ENCODE peak calls at places on chromosomes 16 and 17, in ten cellular contexts. X, H, K, I, F, M, D, Z, G and Q are unnamed samples.

GRCh38 chr17:9576521-9577401 is at the start of gene CFAP52:
- DNase-seq in F (peak; percentile 70), M (peak; percentile 95), K (peak; percentile 92), Z (peak; percentile 72), D (peak; percentile 94), X (peak; percentile 69), G (peak; percentile 72), I (peak; percentile 33), H (peak; percentile 75), Q (no peak)

GRCh38 chr16:1559446-1559975 is 26.0 kb downstream of the TMEM204 start:
- DNase-seq in F (no peak), M (no peak), D (no peak), X (peak; percentile 8), I (no peak), K (no peak), G (no peak), H (no peak), Z (no peak), Q (no peak)

GRCh38 chr17:43042025-43042424 is 17.0 kb downstream of the RND2 start:
- DNase-seq in I (no peak), M (no peak), G (no peak), K (peak; percentile 34), F (peak; percentile 24), Z (peak; percentile 17), D (no peak), H (no peak), X (no peak), Q (no peak)

GRCh38 chr17:32491371-32492280 is 4.8 kb downstream of the CDK5R1 start:
- DNase-seq in F (no peak), X (no peak), K (no peak), H (no peak), I (no peak), D (no peak), G (no peak), Z (no peak), M (no peak), Q (no peak)

GRCh38 chr16:376817-377418 is 4.9 kb downstream of the PGAP6 start:
- DNase-seq in K (no peak), I (no peak), H (no peak), Z (no peak), F (no peak), D (no peak), M (no peak), G (no peak), X (no peak), Q (no peak)

GRCh38 chr17:29972277-29972676 is 30.8 kb downstream of the EFCAB5 start:
- DNase-seq in F (no peak), H (no peak), D (no peak), M (no peak), X (no peak), Z (no peak), G (no peak), K (no peak), I (no peak), Q (no peak)

GRCh38 chr16:2092866-2093265 is 42.8 kb downstream of the PKD1 start:
- DNase-seq in I (no peak), H (no peak), X (no peak), K (no peak), D (no peak), G (no peak), F (no peak), M (no peak), Z (no peak), Q (no peak)

GRCh38 chr17:8376302-8377067 is at the start of gene KRABD2:
- DNase-seq in K (peak; percentile 95), I (peak; percentile 87), M (peak; percentile 99), H (peak; percentile 79), D (peak; percentile 80), Z (peak; percentile 83), X (peak; percentile 95), F (peak; percentile 79), G (peak; percentile 91), Q (no peak)

GRCh38 chr16:89312194-89312593 is 94.7 kb downstream of the ZNF778 start:
- DNase-seq in G (no peak), I (no peak), K (no peak), D (no peak), H (no peak), F (no peak), Z (no peak), M (no peak), X (no peak), Q (no peak)

GRCh38 chr17:80471922-80472321 is 4.5 kb downstream of the NPTX1 start:
- DNase-seq in M (no peak), K (no peak), F (no peak), Z (no peak), D (no peak), H (no peak), X (no peak), G (no peak), I (no peak), Q (no peak)

GRCh38 chr16:68732068-68732680 is 4.9 kb upstream of the CDH1 start:
- DNase-seq in X (peak; percentile 10), D (peak; percentile 95), F (no peak), M (peak; percentile 82), Z (peak; percentile 36), I (peak; percentile 62), K (peak; percentile 30), G (no peak), H (no peak), Q (no peak)

DNA sequence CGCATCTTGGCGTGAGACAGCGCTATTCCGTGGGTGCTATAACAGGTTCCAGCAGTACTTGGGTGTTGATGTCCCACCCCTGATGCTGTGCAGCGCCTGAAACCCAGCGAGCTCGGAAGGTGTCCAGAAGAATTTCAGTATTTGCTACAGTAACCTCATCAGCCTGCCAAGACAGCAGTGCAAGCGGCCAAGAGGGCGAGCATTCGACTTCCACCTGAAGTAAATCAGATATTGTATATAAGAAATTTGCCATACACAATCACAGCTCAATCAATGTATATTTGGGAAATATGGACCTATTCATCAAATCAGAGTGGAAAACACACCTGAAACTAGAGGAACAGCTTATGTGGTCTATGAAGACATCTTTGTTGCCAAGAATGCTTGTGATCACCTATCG is 13.0 kb downstream of the APPBP2 start:
- DNase-seq in F (no peak), I (no peak), G (no peak), K (no peak), M (no peak), Z (no peak), D (no peak), X (no peak), H (no peak), Q (no peak)
- H3K9ac ChIP-seq in F (no peak overlapping the region), I (no peak overlapping the region), G (no peak overlapping the region), K (no peak overlapping the region), M (no peak overlapping the region), Z (no peak overlapping the region), D (no peak overlapping the region), X (no peak overlapping the region), H (no peak overlapping the region), Q (no peak overlapping the region)

DNA sequence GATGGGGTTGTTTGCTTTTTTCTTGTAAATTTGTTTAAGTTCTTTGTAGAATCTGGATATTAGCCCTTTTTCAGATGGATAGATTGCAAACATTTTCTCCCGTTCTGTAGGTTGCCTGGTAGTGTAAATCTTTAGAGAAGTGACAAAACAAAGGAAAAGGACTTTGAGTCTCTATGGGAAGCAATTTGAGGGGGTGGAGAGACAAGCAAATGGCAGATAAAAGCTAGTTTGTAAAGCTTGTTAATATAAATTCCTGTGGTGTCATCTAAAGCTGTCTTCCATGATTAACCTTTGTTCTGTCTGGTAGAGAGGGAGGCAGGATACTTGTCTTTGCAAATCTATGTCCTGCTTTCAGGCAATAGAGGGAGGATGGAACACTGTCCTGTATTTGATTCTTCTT is 40.6 kb upstream of the CACNG4 start:
- DNase-seq in D (no peak), G (no peak), K (no peak), M (no peak), Z (no peak), F (no peak), I (peak; percentile 85), H (no peak), X (no peak), Q (no peak)
- H3K4me2 ChIP-seq in D (no peak overlapping the region), G (no peak overlapping the region), K (no peak overlapping the region), M (no peak overlapping the region), Z (no peak overlapping the region), F (no peak overlapping the region), I (peak overlapping the region; percentile 15), H (no peak overlapping the region), X (no peak overlapping the region), Q (no peak overlapping the region)

GRCh38 chr16:57345666-57346204 is 12.8 kb upstream of the CCL22 start:
- DNase-seq in I (no peak), X (no peak), F (no peak), G (no peak), M (no peak), Z (no peak), D (no peak), H (no peak), K (no peak), Q (no peak)

GRCh38 chr16:57345021-57345420 is 13.6 kb upstream of the CCL22 start:
- DNase-seq in K (no peak), D (no peak), I (no peak), M (no peak), H (no peak), Z (no peak), X (no peak), F (no peak), G (no peak), Q (no peak)

GRCh38 chr16:57341441-57342303 is 16.9 kb upstream of the CCL22 start:
- DNase-seq in X (no peak), G (no peak), M (no peak), D (no peak), Z (peak; percentile 96), F (peak; percentile 86), H (no peak), K (no peak), I (no peak), Q (peak; percentile 97)

GRCh38 chr16:57343131-57343731 is 15.4 kb upstream of the CCL22 start:
- DNase-seq in K (no peak), H (no peak), D (no peak), G (no peak), Z (no peak), X (no peak), M (no peak), I (no peak), F (no peak), Q (no peak)

DNA sequence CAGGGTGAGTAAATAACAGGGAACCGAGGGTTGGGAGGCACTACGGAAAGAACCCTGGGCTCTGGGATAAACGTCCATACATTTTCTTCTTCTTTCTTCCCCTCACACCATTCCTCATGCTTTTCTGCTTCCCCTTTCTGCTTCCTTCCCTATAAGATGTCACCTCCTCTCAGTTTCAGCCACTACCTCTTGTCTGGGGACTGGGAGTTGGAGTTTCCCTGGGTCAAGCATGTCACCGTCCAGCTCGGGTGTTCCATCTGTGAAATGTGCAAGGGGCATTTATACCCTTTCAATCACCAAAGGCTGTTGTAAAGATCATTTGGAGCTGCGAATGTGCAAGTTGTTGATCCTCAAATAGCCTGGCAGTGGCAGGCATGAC is 17.5 kb upstream of the CCL22 start:
- DNase-seq in H (no peak), G (no peak), D (no peak), F (no peak), I (no peak), M (no peak), X (no peak), K (no peak), Z (no peak), Q (no peak)
- H3K9ac ChIP-seq in H (no peak overlapping the region), G (no peak overlapping the region), D (no peak overlapping the region), F (no peak overlapping the region), I (no peak overlapping the region), M (no peak overlapping the region), X (no peak overlapping the region), K (no peak overlapping the region), Z (no peak overlapping the region), Q (no peak overlapping the region)

DNA sequence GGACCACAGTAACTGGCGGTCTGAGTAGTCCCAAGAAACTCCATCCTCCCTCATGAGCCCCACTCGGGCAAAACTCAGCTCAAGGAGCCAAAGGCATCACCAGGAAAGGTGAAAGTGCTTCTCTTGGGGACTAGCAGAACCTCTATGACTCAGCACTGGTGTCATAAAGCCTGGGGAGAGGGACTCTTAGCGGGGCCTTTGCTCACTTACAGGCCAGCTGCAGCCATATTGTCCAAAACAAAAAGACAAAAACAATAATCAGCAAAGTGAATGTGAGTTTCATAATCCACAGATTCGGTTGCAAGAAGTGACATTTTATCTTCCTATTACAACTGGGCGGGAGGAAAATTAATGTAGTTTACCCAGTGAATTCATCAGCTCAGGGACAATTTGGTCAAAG is at the start of gene TEKT5:
- DNase-seq in D (no peak), X (no peak), M (no peak), F (no peak), Z (no peak), K (no peak), H (no peak), I (no peak), G (no peak), Q (no peak)
- H3K4me2 ChIP-seq in D (no peak within 1 kb of the TSS), X (no peak within 1 kb of the TSS), M (no peak within 1 kb of the TSS), F (no peak within 1 kb of the TSS), Z (no peak within 1 kb of the TSS), K (no peak within 1 kb of the TSS), H (no peak within 1 kb of the TSS), I (no peak within 1 kb of the TSS), G (no peak within 1 kb of the TSS), Q (no peak within 1 kb of the TSS)